ENCODE peak calls at places on chromosome 9, in ten cellular contexts. C is fibroblast of mammary gland; Y is hepatocyte; P is fibroblast of lung; H is BJ; R is HFF-Myc; D is psoas muscle; X is endothelial cell; F is activated CD8-positive, alpha-beta T cell treated with anti-CD3 and anti-CD28 coated beads for 36 hours; G is PC-3. W is an unnamed sample.

GRCh38 chr9:129405089-129405830 is 215.6 kb downstream of the C9orf50 start:
- DNase-seq in X (no peak), D (peak; percentile 4), G (no peak), Y (peak; percentile 72), P (no peak), F (no peak), H (no peak), R (no peak), C (no peak), W (no peak)

GRCh38 chr9:19181002-19181401 is 49.5 kb upstream of the DENND4C start:
- DNase-seq in R (no peak), X (no peak), Y (no peak), P (no peak), H (no peak), F (no peak), D (no peak), C (no peak), G (no peak), W (no peak)

GRCh38 chr9:131799177-131799823 is 59.4 kb upstream of the RAPGEF1 start:
- DNase-seq in R (no peak), C (peak; percentile 30), G (peak; percentile 56), Y (peak; percentile 80), D (peak; percentile 43), P (peak; percentile 44), X (peak; percentile 74), F (peak; percentile 63), H (no peak), W (no peak)

GRCh38 chr9:129007766-129008468 is 20.2 kb downstream of the SH3GLB2 start:
- DNase-seq in C (no peak), R (no peak), Y (peak; percentile 2), D (no peak), X (no peak), F (no peak), G (peak; percentile 23), P (no peak), H (no peak), W (no peak)

GRCh38 chr9:33310748-33311147 is 20.4 kb downstream of the NFX1 start:
- DNase-seq in C (no peak), P (no peak), R (no peak), H (no peak), G (no peak), F (no peak), D (no peak), X (no peak), Y (no peak), W (peak; percentile 15)

GRCh38 chr9:86604741-86605140 is 250.5 kb upstream of the TUT7 start:
- DNase-seq in H (peak; percentile 89), Y (no peak), F (no peak), P (no peak), R (peak; percentile 52), G (no peak), X (no peak), D (no peak), C (peak; percentile 82), W (no peak)

GRCh38 chr9:6414291-6414690 is 1.3 kb downstream of the UHRF2 start:
- DNase-seq in C (peak; percentile 33), P (peak; percentile 46), F (peak; percentile 12), G (peak; percentile 37), X (peak; percentile 7), H (no peak), D (no peak), Y (peak; percentile 39), R (no peak), W (no peak)

GRCh38 chr9:4242239-4242638 is 57.6 kb downstream of the GLIS3 start:
- DNase-seq in Y (no peak), X (no peak), H (no peak), R (no peak), F (no peak), C (no peak), P (no peak), D (no peak), G (no peak), W (no peak)

GRCh38 chr9:116219686-116220085 is 66.1 kb downstream of the PAPPA start:
- DNase-seq in G (no peak), D (no peak), F (no peak), C (no peak), P (no peak), H (no peak), X (no peak), Y (no peak), R (no peak), W (no peak)

GRCh38 chr9:3879731-3880493 is 354.1 kb upstream of the RFX3 start:
- DNase-seq in Y (no peak), D (no peak), R (no peak), F (no peak), P (no peak), X (no peak), H (no peak), G (peak; percentile 60), C (peak; percentile 40), W (no peak)

GRCh38 chr9:90611568-90611967 is 31.1 kb downstream of the DIRAS2 start:
- DNase-seq in R (no peak), C (no peak), G (no peak), H (no peak), Y (no peak), P (no peak), X (no peak), D (no peak), F (no peak), W (no peak)

DNA sequence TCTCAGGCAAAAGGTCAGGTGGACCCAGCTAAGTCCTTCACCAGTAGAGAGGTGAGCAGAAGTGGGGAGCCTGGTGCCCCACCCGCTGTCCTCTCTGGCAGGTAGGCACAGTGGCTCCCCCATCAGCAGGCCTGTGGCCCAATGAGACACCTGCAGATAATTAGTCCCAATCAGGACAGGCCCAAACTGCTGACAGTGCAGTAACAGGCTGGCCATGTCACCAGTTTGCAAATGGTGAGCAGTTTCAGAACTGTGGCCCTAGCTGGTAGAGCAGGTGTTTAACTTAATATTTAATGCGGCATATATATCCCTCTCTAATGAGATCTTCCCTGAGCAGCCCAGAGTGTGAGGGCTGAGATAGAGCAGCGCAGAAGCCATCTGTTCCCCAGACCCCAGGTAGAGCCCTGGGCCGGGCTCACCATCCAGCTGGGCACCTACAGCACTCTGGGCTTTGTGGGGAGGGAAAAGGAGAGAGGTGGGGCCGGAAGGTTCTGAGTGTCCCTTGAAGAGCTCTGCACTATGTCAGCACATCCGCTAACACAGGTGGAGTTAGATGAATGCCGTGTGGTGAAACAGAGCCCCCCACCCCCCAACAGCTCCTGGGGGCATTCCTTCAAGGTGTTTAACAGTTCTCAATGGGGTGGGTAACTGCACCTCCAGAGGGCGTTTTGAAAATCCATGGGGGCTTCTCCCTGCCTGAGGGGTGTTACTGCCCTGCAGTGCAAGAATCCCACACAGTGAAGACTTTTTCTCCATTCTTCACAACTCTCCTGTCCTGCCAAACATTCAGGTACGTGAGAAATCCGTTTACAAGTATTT is 120.5 kb downstream of the PAX5 start:
- DNase-seq in G (no peak), F (no peak), R (no peak), H (no peak), P (no peak), D (no peak), C (no peak), X (no peak), Y (no peak), W (no peak)
- TF ChIP-seq CTCF in G (peak; percentile 37), F (no peak), R (peak; percentile 12), H (peak; percentile 11), P (no peak), D (no peak), C (no peak), X (no peak), Y (no peak), W (no peak)

GRCh38 chr9:92438900-92439526 is 14.7 kb upstream of the OMD start:
- DNase-seq in Y (peak; percentile 16), R (no peak), D (no peak), H (no peak), F (no peak), P (peak; percentile 71), G (peak; percentile 24), C (peak; percentile 54), X (no peak), W (no peak)
- TF ChIP-seq CTCF in Y (peak; percentile 64), R (no peak), D (peak; percentile 22), H (peak; percentile 21), F (peak; percentile 28), P (peak; percentile 6), G (peak; percentile 16), C (peak; percentile 36), X (peak; percentile 26), W (peak; percentile 59)

DNA sequence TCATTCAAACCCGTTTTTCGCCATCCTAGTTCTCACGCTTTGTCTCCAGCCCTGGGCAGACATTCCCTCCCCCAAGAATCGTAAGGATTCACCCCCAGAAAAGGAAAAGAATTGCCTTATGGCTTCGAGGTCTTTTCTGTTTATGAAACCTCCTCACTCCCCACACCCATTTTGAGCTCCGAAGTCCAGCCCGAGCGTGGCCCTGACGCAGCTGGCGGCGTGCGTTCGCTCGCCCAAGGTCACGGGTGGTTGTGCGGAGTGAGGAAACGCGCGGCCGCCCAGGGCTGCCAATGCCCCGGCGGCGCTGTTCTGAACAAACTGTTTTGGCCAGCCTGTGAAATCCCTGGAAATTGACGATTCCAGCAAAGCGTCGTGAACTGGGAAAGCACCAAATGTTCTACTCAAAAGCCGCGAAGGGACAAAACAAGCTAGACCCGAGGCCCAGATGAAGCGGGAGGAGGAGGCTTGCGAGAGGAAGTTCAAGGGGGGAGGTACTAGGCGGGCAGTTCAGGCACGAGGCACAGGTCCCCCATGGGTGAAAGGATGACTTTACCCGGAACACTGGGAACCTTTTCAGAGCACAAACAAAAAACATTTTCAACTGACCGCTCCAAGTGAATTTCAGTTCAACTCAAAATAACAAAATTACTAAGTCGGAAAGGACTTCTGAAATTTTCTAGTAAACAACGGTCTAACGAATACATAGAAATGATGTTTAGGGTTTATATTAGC is 683 bp upstream of the ZFAND5 start:
- DNase-seq in P (peak; percentile 94), H (no peak), C (peak; percentile 90), F (peak; percentile 72), R (no peak), D (peak; percentile 91), Y (peak; percentile 92), X (peak; percentile 59), G (peak; percentile 52), W (peak; percentile 92)
- TF ChIP-seq CTCF in P (peak; percentile 20), H (peak; percentile 28), C (no peak), F (no peak), R (peak; percentile 14), D (peak; percentile 10), Y (peak; percentile 14), X (no peak), G (peak; percentile 12), W (peak; percentile 22)

GRCh38 chr9:98020471-98021145 is 35.9 kb upstream of the NANS start:
- DNase-seq in C (no peak), X (no peak), Y (no peak), R (no peak), H (no peak), P (no peak), G (no peak), D (no peak), F (no peak), W (peak; percentile 63)

GRCh38 chr9:98019098-98019497 is 36.0 kb downstream of the ANP32B start:
- DNase-seq in P (no peak), G (no peak), R (no peak), H (no peak), Y (no peak), C (no peak), X (no peak), D (no peak), F (no peak), W (no peak)

GRCh38 chr9:98017306-98017705 is 34.2 kb downstream of the ANP32B start:
- DNase-seq in H (no peak), F (no peak), C (no peak), Y (no peak), D (no peak), P (no peak), X (no peak), G (no peak), R (no peak), W (no peak)

GRCh38 chr9:98016137-98016680 is 33.1 kb downstream of the ANP32B start:
- DNase-seq in X (no peak), D (no peak), C (no peak), F (no peak), G (no peak), H (no peak), P (no peak), Y (no peak), R (no peak), W (no peak)

GRCh38 chr9:98018347-98018746 is 35.2 kb downstream of the ANP32B start:
- DNase-seq in C (no peak), F (no peak), X (no peak), D (no peak), R (no peak), G (no peak), Y (no peak), H (no peak), P (no peak), W (no peak)
- TF ChIP-seq CTCF in C (no peak), F (no peak), X (no peak), D (no peak), R (no peak), G (no peak), Y (no peak), H (no peak), P (no peak), W (no peak)